ENCODE peak calls at places on chromosomes 7 and 10, in ten cellular contexts. Z is esophagus muscularis mucosa, V is heart right ventricle, B is neural crest cell, U is upper lobe of left lung, Y is right lobe of liver, I is B cell, T is OCI-LY7, M is BJ, D is Calu3. L is an unnamed sample.

GRCh38 chr10:124353896-124354295 is 64.8 kb downstream of the OAT start:
- DNase-seq in Z (no peak), V (no peak), B (no peak), U (peak), Y (no peak), I (no peak), T (no peak), M (no peak), D (no peak), L (no peak)

GRCh38 chr10:44132361-44133289 is 252.3 kb downstream of the CXCL12 start:
- DNase-seq in Z (peak), V (no peak), B (no peak), U (no peak), Y (no peak), I (no peak), T (no peak), M (no peak), D (no peak), L (no peak)

GRCh38 chr7:55240418-55241142 is 124.6 kb upstream of the LANCL2 start:
- DNase-seq in Z (peak), V (no peak), B (no peak), U (no peak), Y (no peak), I (no peak), T (no peak), M (no peak), D (no peak), L (no peak)

GRCh38 chr10:18312385-18313145 is 172.3 kb downstream of the CACNB2 start:
- DNase-seq in Z (no peak), V (peak), B (no peak), U (no peak), Y (no peak), I (peak), T (peak), M (peak), D (no peak), L (peak)

GRCh38 chr10:13043520-13043919 is 42.0 kb upstream of the CCDC3 start:
- DNase-seq in Z (no peak), V (no peak), B (no peak), U (no peak), Y (no peak), I (no peak), T (no peak), M (no peak), D (no peak), L (no peak)

GRCh38 chr7:116977172-116977571 is 23.9 kb downstream of the ST7 start:
- DNase-seq in Z (no peak), V (no peak), B (no peak), U (no peak), Y (no peak), I (no peak), T (no peak), M (peak), D (no peak), L (no peak)

GRCh38 chr7:73941836-73942551 is 81.0 kb downstream of the TMEM270 start:
- DNase-seq in Z (no peak), V (no peak), B (no peak), U (no peak), Y (no peak), I (no peak), T (no peak), M (peak), D (no peak), L (no peak)

GRCh38 chr10:132915411-132915810 is 27.0 kb downstream of the CFAP46 start:
- DNase-seq in Z (no peak), V (no peak), B (no peak), U (no peak), Y (peak), I (peak), T (peak), M (no peak), D (no peak), L (no peak)

GRCh38 chr7:140517546-140518369 is 38.5 kb upstream of the MKRN1 start:
- DNase-seq in Z (no peak), V (peak), B (peak), U (peak), Y (peak), I (peak), T (peak), M (peak), D (peak), L (peak)

GRCh38 chr10:93198401-93199175 is 124.9 kb downstream of the CYP26A1 start:
- DNase-seq in Z (peak), V (no peak), B (no peak), U (no peak), Y (no peak), I (no peak), T (no peak), M (no peak), D (no peak), L (no peak)

GRCh38 chr10:15856328-15857000 is 3.8 kb downstream of the MINDY3 start:
- DNase-seq in Z (no peak), V (no peak), B (no peak), U (no peak), Y (no peak), I (no peak), T (no peak), M (peak), D (no peak), L (no peak)

GRCh38 chr7:34841326-34841725 is 183.3 kb downstream of the NPSR1 start:
- DNase-seq in Z (peak), V (no peak), B (no peak), U (no peak), Y (no peak), I (no peak), T (no peak), M (no peak), D (no peak), L (no peak)

GRCh38 chr10:125822878-125823662 is at the start of the genes BCCIP and UROS:
- DNase-seq in Z (peak), V (peak), B (peak), U (peak), Y (peak), I (peak), T (peak), M (peak), D (peak), L (peak)

GRCh38 chr10:122490268-122490667 is 28.9 kb downstream of the HTRA1 start:
- DNase-seq in Z (no peak), V (no peak), B (no peak), U (no peak), Y (no peak), I (no peak), T (no peak), M (no peak), D (no peak), L (no peak)

GRCh38 chr7:151844080-151844827 is 32.7 kb downstream of the PRKAG2 start:
- DNase-seq in Z (no peak), V (no peak), B (no peak), U (no peak), Y (no peak), I (no peak), T (no peak), M (no peak), D (peak), L (no peak)

GRCh38 chr10:75431180-75432111 is at the start of gene LRMDA:
- DNase-seq in Z (no peak), V (peak), B (no peak), U (peak), Y (peak), I (no peak), T (no peak), M (no peak), D (peak), L (peak)

GRCh38 chr10:99579971-99580370 is 40.3 kb downstream of the SLC25A28 start:
- DNase-seq in Z (no peak), V (no peak), B (no peak), U (no peak), Y (no peak), I (no peak), T (no peak), M (no peak), D (no peak), L (no peak)

GRCh38 chr10:92972066-92972870 is 88.3 kb upstream of the CYP26C1 start:
- DNase-seq in Z (no peak), V (no peak), B (no peak), U (peak), Y (no peak), I (no peak), T (no peak), M (peak), D (peak), L (no peak)

GRCh38 chr10:122010405-122011050 is 21.6 kb downstream of the TACC2 start:
- DNase-seq in Z (no peak), V (no peak), B (no peak), U (no peak), Y (no peak), I (no peak), T (no peak), M (no peak), D (no peak), L (no peak)

GRCh38 chr10:98374176-98374969 is 40.6 kb downstream of the PYROXD2 start:
- DNase-seq in Z (no peak), V (no peak), B (no peak), U (peak), Y (no peak), I (no peak), T (no peak), M (no peak), D (peak), L (no peak)

GRCh38 chr7:96311967-96312366 is 9.9 kb downstream of the SLC25A13 start:
- DNase-seq in Z (no peak), V (no peak), B (no peak), U (peak), Y (peak), I (no peak), T (no peak), M (no peak), D (no peak), L (no peak)

GRCh38 chr7:38561166-38561565 is 70.0 kb downstream of the AMPH start:
- DNase-seq in Z (peak), V (no peak), B (no peak), U (no peak), Y (no peak), I (no peak), T (no peak), M (no peak), D (no peak), L (no peak)

GRCh38 chr10:21807162-21807561 is 196.4 kb downstream of the DNAJC1 start:
- DNase-seq in Z (no peak), V (no peak), B (peak), U (no peak), Y (no peak), I (no peak), T (no peak), M (no peak), D (no peak), L (no peak)

GRCh38 chr10:124864421-124865193 is 63.0 kb downstream of the ABRAXAS2 start:
- DNase-seq in Z (no peak), V (peak), B (no peak), U (peak), Y (peak), I (no peak), T (no peak), M (no peak), D (peak), L (no peak)

GRCh38 chr10:98088186-98088971 is 46.1 kb upstream of the R3HCC1L start:
- DNase-seq in Z (no peak), V (peak), B (no peak), U (no peak), Y (no peak), I (no peak), T (no peak), M (no peak), D (no peak), L (no peak)

GRCh38 chr7:117134885-117135552 is 181.7 kb downstream of the ST7 start:
- DNase-seq in Z (no peak), V (no peak), B (no peak), U (no peak), Y (no peak), I (no peak), T (no peak), M (no peak), D (no peak), L (no peak)

GRCh38 chr10:80504158-80504811 is 33.4 kb upstream of the SH2D4B start:
- DNase-seq in Z (no peak), V (no peak), B (no peak), U (peak), Y (no peak), I (no peak), T (no peak), M (no peak), D (no peak), L (no peak)

GRCh38 chr10:121112618-121113384 is 261.6 kb downstream of the WDR11 start:
- DNase-seq in Z (no peak), V (no peak), B (no peak), U (no peak), Y (no peak), I (no peak), T (no peak), M (no peak), D (peak), L (no peak)

GRCh38 chr10:42836771-42837468 is 54.3 kb downstream of the BMS1 start:
- DNase-seq in Z (no peak), V (no peak), B (no peak), U (no peak), Y (no peak), I (no peak), T (no peak), M (no peak), D (peak), L (no peak)

GRCh38 chr10:117541405-117541908 is 1.1 kb upstream of the EMX2 start:
- DNase-seq in Z (no peak), V (no peak), B (no peak), U (no peak), Y (no peak), I (no peak), T (no peak), M (no peak), D (no peak), L (no peak)

GRCh38 chr7:99365318-99366141 is 9.0 kb upstream of the ARPC1B start:
- DNase-seq in Z (no peak), V (no peak), B (no peak), U (peak), Y (peak), I (peak), T (peak), M (no peak), D (peak), L (peak)

GRCh38 chr7:1967512-1968396 is 265.0 kb downstream of the MAD1L1 start:
- DNase-seq in Z (no peak), V (no peak), B (no peak), U (no peak), Y (no peak), I (no peak), T (no peak), M (no peak), D (no peak), L (no peak)

GRCh38 chr7:479115-479947 is 40.3 kb downstream of the PDGFA start:
- DNase-seq in Z (no peak), V (no peak), B (no peak), U (peak), Y (peak), I (no peak), T (no peak), M (no peak), D (no peak), L (no peak)

GRCh38 chr10:69438531-69439349 is 12.5 kb upstream of the TSPAN15 start:
- DNase-seq in Z (no peak), V (no peak), B (no peak), U (peak), Y (no peak), I (no peak), T (no peak), M (no peak), D (peak), L (no peak)

GRCh38 chr10:132482090-132482489 is 55.5 kb upstream of the INPP5A start:
- DNase-seq in Z (no peak), V (no peak), B (no peak), U (no peak), Y (no peak), I (no peak), T (no peak), M (peak), D (peak), L (no peak)

GRCh38 chr7:78779788-78780187 is 673.7 kb downstream of the MAGI2 start:
- DNase-seq in Z (no peak), V (no peak), B (no peak), U (no peak), Y (no peak), I (no peak), T (no peak), M (no peak), D (no peak), L (no peak)
- TF ChIP-seq CTCF in Z (no peak), V (no peak), B (no peak), U (no peak), Y (no peak), I (no peak), T (peak), M (no peak), D (no peak), L (no peak)

GRCh38 chr10:58733436-58733835 is 220.8 kb downstream of the BICC1 start:
- DNase-seq in Z (no peak), V (no peak), B (no peak), U (no peak), Y (no peak), I (no peak), T (no peak), M (no peak), D (no peak), L (no peak)

GRCh38 chr10:58735087-58735486 is 222.4 kb downstream of the BICC1 start:
- DNase-seq in Z (no peak), V (no peak), B (no peak), U (no peak), Y (no peak), I (no peak), T (no peak), M (no peak), D (no peak), L (no peak)

GRCh38 chr10:58731276-58731675 is 218.6 kb downstream of the BICC1 start:
- DNase-seq in Z (no peak), V (no peak), B (no peak), U (no peak), Y (no peak), I (no peak), T (no peak), M (no peak), D (no peak), L (no peak)

DNA sequence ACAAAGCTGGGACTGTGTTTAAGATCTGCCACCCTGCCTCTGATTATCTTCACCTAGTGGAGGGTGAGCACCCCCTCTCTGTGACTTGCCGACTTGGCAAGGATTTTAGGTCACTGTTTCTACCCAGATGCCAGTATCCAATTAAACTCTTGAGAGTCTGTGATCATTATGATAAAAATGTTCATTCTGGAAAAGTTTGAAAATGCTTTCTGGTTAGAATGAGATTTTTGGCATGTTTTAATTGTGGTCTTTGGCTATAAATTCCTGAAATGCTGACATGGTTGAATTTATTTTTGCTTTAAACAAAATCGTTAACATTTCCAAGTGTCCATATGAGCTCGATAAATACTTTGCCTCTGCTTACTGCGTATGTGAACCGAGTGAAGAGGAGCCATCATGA is 221.4 kb downstream of the BICC1 start:
- DNase-seq in Z (no peak), V (no peak), B (no peak), U (no peak), Y (no peak), I (no peak), T (no peak), M (peak), D (no peak), L (no peak)
- TF ChIP-seq CTCF in Z (no peak), V (no peak), B (no peak), U (no peak), Y (no peak), I (no peak), T (no peak), M (peak), D (no peak), L (no peak)

GRCh38 chr10:110313674-110314073 is 9.0 kb upstream of the SMNDC1 start:
- DNase-seq in Z (no peak), V (no peak), B (no peak), U (no peak), Y (no peak), I (no peak), T (no peak), M (no peak), D (no peak), L (no peak)
- TF ChIP-seq CTCF in Z (no peak), V (no peak), B (no peak), U (no peak), Y (no peak), I (no peak), T (peak), M (no peak), D (no peak), L (no peak)

GRCh38 chr10:79129361-79129997 is 60.7 kb downstream of the ZMIZ1 start:
- DNase-seq in Z (no peak), V (no peak), B (peak), U (no peak), Y (no peak), I (no peak), T (no peak), M (no peak), D (no peak), L (no peak)
- TF ChIP-seq CTCF in Z (no peak), V (no peak), B (no peak), U (no peak), Y (no peak), I (no peak), T (no peak), M (peak), D (no peak), L (no peak)

L was measured in GM20000.